ENCODE peak calls at places on chromosomes 6 and 20, in nine cellular contexts. B is NB4, C is mammary epithelial cell, I is A549, K is progenitor cell of endocrine pancreas, J is lower leg skin, X is AG09309, Z is astrocyte of the cerebellum, V is cardiac fibroblast. N is an unnamed sample.
A peak's percentile ranks its signal among the peaks of the same experiment; 100 is the strongest.

GRCh38 chr6:104705095-104705707 is 154.5 kb downstream of the HACE1 start:
- DNase-seq in V (peak; percentile 81), C (peak; percentile 86), X (no peak), J (no peak), B (peak; percentile 94), Z (peak; percentile 63), I (no peak), K (no peak), N (no peak)

GRCh38 chr6:31122803-31123706 is 2.8 kb upstream of the CDSN start:
- DNase-seq in B (no peak), I (peak; percentile 73), C (peak; percentile 89), X (peak; percentile 69), K (no peak), V (peak; percentile 97), J (no peak), Z (peak; percentile 72), N (no peak)

GRCh38 chr20:48688579-48688978 is 139.2 kb downstream of the PREX1 start:
- DNase-seq in V (no peak), J (no peak), Z (no peak), X (no peak), K (no peak), B (no peak), I (no peak), C (no peak), N (no peak)

GRCh38 chr20:3720068-3720467 is 7.7 kb upstream of the SIGLEC1 start:
- DNase-seq in J (no peak), C (no peak), Z (no peak), X (no peak), K (no peak), B (no peak), V (no peak), I (no peak), N (no peak)

GRCh38 chr6:111758608-111759293 is 114.5 kb downstream of the FYN start:
- DNase-seq in K (no peak), Z (no peak), I (no peak), B (no peak), C (no peak), V (no peak), J (no peak), X (no peak), N (no peak)

GRCh38 chr6:41942045-41942851 is 640 bp upstream of the CCND3 start:
- DNase-seq in J (no peak), X (peak; percentile 35), I (no peak), Z (no peak), B (no peak), C (no peak), K (no peak), V (no peak), N (no peak)

GRCh38 chr20:20215976-20216727 is 151.8 kb upstream of the INSM1 start:
- DNase-seq in I (no peak), C (no peak), X (no peak), J (no peak), K (no peak), Z (no peak), B (no peak), V (no peak), N (no peak)

GRCh38 chr6:89368107-89368506 is 15.6 kb upstream of the UBE2J1 start:
- DNase-seq in C (peak; percentile 26), K (peak; percentile 29), B (peak; percentile 72), V (peak; percentile 62), Z (no peak), X (no peak), J (no peak), I (peak; percentile 54), N (peak; percentile 79)

GRCh38 chr20:1953616-1954015 is 40.2 kb downstream of the PDYN start:
- DNase-seq in Z (no peak), V (no peak), I (no peak), B (no peak), X (no peak), C (no peak), J (peak; percentile 71), K (no peak), N (no peak)

GRCh38 chr6:118895241-118895561 is 1.2 kb downstream of the ASF1A start:
- DNase-seq in C (no peak), X (no peak), I (no peak), B (no peak), Z (no peak), K (no peak), V (no peak), J (no peak), N (no peak)

GRCh38 chr6:165660881-165661415 is 2.1 kb downstream of the PDE10A start:
- DNase-seq in C (no peak), J (no peak), K (no peak), V (no peak), Z (no peak), X (no peak), B (no peak), I (no peak), N (peak; percentile 39)

GRCh38 chr6:32933661-32934085 is 7.2 kb downstream of the HLA-DMB start:
- DNase-seq in K (peak; percentile 45), V (peak; percentile 84), J (peak; percentile 94), X (peak; percentile 25), C (peak; percentile 40), Z (peak; percentile 61), I (peak; percentile 61), B (peak; percentile 78), N (peak; percentile 79)

GRCh38 chr6:30074331-30075093 is 1.1 kb downstream of the RNF39 start:
- DNase-seq in K (no peak), B (no peak), V (no peak), I (no peak), X (no peak), J (no peak), Z (no peak), C (no peak), N (peak; percentile 31)

GRCh38 chr6:119339941-119340456 is 9.6 kb downstream of the MAN1A1 start:
- DNase-seq in V (no peak), X (no peak), K (no peak), B (no peak), C (no peak), Z (no peak), I (no peak), J (no peak), N (no peak)

GRCh38 chr6:109167557-109167956 is 72.2 kb downstream of the CEP57L1 start:
- DNase-seq in V (no peak), K (no peak), X (no peak), Z (no peak), C (no peak), I (no peak), B (no peak), J (no peak), N (no peak)

GRCh38 chr6:109170333-109170732 is 75.0 kb downstream of the CEP57L1 start:
- DNase-seq in C (no peak), I (no peak), X (no peak), B (no peak), J (no peak), K (no peak), V (no peak), Z (no peak), N (no peak)

GRCh38 chr6:109174911-109175310 is 79.6 kb downstream of the CEP57L1 start:
- DNase-seq in C (no peak), K (no peak), Z (peak; percentile 22), J (no peak), X (peak; percentile 67), V (no peak), I (no peak), B (no peak), N (no peak)

GRCh38 chr6:109166643-109167042 is 71.3 kb downstream of the CEP57L1 start:
- DNase-seq in I (no peak), V (no peak), B (no peak), C (no peak), J (no peak), K (no peak), Z (no peak), X (no peak), N (no peak)

DNA sequence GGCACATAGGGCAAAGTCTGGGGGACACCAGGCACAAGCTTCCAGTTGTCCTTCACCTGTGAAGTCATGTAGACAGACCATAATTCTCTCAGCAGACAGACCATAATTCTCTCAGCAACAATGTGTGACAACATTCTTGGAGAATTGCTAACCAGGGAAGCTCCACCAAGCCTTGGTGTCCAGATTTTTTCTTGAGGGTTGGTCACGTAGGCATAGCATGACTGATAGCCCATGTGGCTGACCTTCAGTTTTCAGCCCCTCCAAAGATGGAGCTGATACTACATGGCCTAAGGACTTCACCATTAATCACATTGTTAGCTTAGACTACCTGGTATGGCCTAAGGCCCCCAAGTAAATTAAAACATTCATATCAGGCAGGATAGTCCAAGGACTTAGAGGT is 76.8 kb downstream of the CEP57L1 start:
- DNase-seq in J (no peak), V (no peak), X (no peak), B (no peak), C (no peak), K (no peak), I (no peak), Z (no peak), N (no peak)
- TF ChIP-seq CTCF in J (no peak), V (no peak), X (no peak), B (no peak), C (no peak), K (no peak), I (no peak), Z (no peak), N (no peak)

DNA sequence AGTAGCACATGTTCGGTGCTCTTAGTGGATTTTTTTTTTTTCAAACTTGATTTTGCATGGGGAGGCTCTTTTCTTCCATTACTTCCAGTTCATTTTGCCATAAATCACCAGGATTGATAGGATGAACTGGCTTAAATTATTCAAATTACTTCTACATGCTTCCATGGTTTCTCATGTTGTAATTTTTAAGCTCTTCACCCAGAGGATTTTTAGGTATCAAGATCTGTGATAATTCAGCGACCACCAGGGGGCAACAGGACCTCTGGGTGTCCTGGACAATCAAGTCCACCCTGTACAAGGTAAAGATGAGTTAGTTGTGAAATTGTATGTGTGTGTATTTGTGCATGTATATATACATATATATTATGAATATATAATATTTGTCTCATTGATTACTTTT is 4.2 kb upstream of the EPHA7 start:
- DNase-seq in V (peak; percentile 43), K (peak; percentile 29), I (peak; percentile 62), B (peak; percentile 69), X (no peak), J (no peak), C (no peak), Z (peak; percentile 63), N (peak; percentile 76)
- TF ChIP-seq CTCF in V (peak; percentile 46), K (peak; percentile 73), I (peak; percentile 16), B (peak; percentile 52), X (peak; percentile 10), J (no peak), C (peak; percentile 39), Z (peak; percentile 67), N (peak; percentile 74)

GRCh38 chr20:53755733-53756523 is 162.3 kb upstream of the ZNF217 start:
- DNase-seq in C (no peak), X (no peak), V (no peak), B (no peak), I (peak; percentile 39), K (no peak), Z (no peak), J (no peak), N (no peak)
- TF ChIP-seq CTCF in C (no peak), X (no peak), V (no peak), B (no peak), I (peak; percentile 6), K (no peak), Z (no peak), J (no peak), N (no peak)

DNA sequence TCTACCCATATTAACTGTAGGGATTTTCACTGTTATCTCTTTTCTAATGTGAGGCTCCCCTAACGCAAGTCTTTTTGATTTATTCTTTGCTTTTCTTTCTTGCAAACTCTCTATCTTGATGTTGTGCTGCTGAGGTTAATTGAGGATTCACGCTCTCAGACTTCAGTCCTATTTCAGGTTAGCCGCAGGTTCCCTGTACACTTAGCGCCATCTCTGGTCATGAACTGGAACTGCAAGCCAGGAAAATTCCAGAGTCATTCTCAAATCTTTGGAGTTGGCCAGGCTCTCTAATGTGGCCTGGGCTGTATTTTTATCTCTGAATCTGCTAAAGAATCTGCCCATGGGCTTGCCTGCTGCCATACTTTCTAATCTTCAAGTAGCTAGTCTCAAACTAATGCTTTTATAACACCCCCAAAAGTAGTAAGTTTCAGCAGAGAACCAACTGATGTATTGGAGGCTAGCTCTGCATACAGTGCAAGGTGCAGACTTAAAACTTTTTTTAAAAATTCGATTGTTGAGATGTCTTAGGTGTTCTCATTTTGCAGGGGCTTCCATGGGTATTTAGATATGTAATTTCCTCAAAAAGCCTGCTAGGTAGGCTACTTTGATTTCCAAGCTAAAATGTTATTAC is 91.1 kb upstream of the OPRM1 start:
- DNase-seq in X (no peak), J (no peak), I (peak; percentile 12), V (peak; percentile 37), Z (no peak), K (peak; percentile 9), C (peak; percentile 14), B (peak; percentile 41), N (peak; percentile 53)
- TF ChIP-seq CTCF in X (peak; percentile 32), J (no peak), I (peak; percentile 36), V (peak; percentile 70), Z (peak; percentile 97), K (peak; percentile 96), C (peak; percentile 94), B (peak; percentile 98), N (peak; percentile 99)